ENCODE peak calls at places on chromosome 6, in ten cellular contexts. C, T, O, Q, J, D, P, Y, B and X are unnamed samples.

GRCh38 chr6:114277220-114277619 is 65.6 kb downstream of the HS3ST5 start:
- DNase-seq in T (no peak), O (no peak), Y (no peak), J (no peak), P (no peak), D (no peak), C (no peak), Q (no peak), B (no peak), X (no peak)

GRCh38 chr6:56909115-56909907 is 45.6 kb upstream of the BEND6 start:
- DNase-seq in T (peak; percentile 72), O (no peak), D (no peak), Y (no peak), C (no peak), J (no peak), P (no peak), B (no peak), Q (no peak), X (no peak)

GRCh38 chr6:14463110-14463509 is 345.5 kb downstream of the CD83 start:
- DNase-seq in Q (no peak), B (no peak), Y (no peak), P (no peak), D (no peak), J (no peak), C (no peak), O (no peak), T (no peak), X (no peak)

GRCh38 chr6:21281366-21281765 is 312.2 kb upstream of the SOX4 start:
- DNase-seq in Y (no peak), B (peak; percentile 58), J (no peak), O (no peak), D (no peak), Q (no peak), T (no peak), C (no peak), P (no peak), X (no peak)

GRCh38 chr6:62285612-62286469 is at the start of gene KHDRBS2:
- DNase-seq in Q (no peak), D (peak; percentile 39), B (peak; percentile 74), O (peak; percentile 11), P (peak; percentile 92), J (peak; percentile 66), C (peak; percentile 45), Y (peak; percentile 87), T (no peak), X (peak; percentile 28)

GRCh38 chr6:79697430-79697829 is 66.3 kb downstream of the SH3BGRL2 start:
- DNase-seq in P (no peak), C (no peak), O (no peak), D (no peak), J (no peak), B (no peak), Q (no peak), T (no peak), Y (no peak), X (no peak)

GRCh38 chr6:122569372-122569771 is 40.8 kb upstream of the PKIB start:
- DNase-seq in Q (no peak), Y (no peak), T (no peak), J (no peak), P (no peak), B (no peak), D (no peak), C (no peak), O (no peak), X (no peak)

GRCh38 chr6:64895945-64896344 is 811.1 kb downstream of the EYS start:
- DNase-seq in O (no peak), D (no peak), Q (no peak), T (no peak), B (no peak), J (no peak), C (no peak), P (no peak), Y (no peak), X (no peak)

DNA sequence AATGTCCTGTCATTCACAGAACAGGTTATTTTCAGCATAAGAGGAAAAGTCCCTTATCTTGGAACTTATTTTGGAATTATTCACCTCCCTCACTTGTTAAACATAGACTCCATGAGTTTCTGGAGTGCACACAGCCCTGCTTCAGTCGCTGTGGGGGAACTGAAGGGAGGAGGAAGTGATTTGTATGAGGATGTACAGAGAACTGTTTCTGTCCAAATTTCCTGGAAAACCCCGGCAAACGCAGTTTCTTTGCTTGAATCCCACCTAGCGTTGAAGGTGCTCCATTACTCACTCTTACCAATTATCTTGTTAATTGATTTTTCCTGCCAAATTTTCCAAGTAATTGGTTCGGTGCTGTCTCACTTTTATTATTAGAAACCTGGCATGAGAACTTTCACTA is 78.0 kb upstream of the AGPAT4 start:
- DNase-seq in B (no peak), Y (no peak), C (no peak), Q (no peak), O (no peak), T (no peak), J (no peak), D (no peak), P (no peak), X (no peak)
- TF ChIP-seq CTCF in B (no peak), Y (no peak), C (no peak), Q (no peak), O (no peak), T (no peak), J (no peak), D (no peak), P (no peak), X (no peak)

GRCh38 chr6:111711989-111712388 is 106.3 kb upstream of the TRAF3IP2 start:
- DNase-seq in Q (no peak), J (no peak), D (no peak), B (peak; percentile 42), C (no peak), O (no peak), Y (no peak), P (no peak), T (no peak), X (no peak)
- TF ChIP-seq CTCF in Q (no peak), J (no peak), D (no peak), B (no peak), C (no peak), O (no peak), Y (no peak), P (no peak), T (no peak), X (no peak)

DNA sequence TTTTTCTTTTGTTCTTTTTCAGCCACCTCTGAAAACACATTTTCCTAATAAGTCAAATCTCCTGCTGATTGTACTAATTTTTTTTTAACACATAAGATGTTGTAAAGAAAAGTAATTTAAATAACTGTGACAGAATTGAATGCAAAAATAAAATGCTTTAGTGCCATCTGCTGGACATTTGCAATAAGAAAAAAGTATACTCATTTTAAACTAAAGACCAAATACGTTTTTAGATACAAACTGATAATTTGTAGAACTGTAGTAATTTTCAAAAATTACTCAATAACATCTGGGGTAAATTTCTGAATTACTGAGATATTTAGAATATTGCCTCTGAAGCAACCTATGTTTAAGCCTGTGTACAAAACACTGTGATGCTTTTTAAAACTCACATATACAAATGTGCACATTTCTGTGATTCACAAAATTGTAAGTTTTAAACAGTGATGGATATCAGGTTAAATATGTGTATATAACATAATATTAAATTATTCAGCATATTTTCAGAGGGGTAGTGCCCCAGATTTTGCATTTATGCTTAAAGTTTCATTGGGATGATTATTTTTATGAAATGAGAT is 198.7 kb downstream of the RIMS1 start:
- DNase-seq in Q (peak; percentile 48), J (no peak), P (no peak), O (no peak), T (peak; percentile 26), C (no peak), D (no peak), B (no peak), Y (no peak), X (no peak)
- TF ChIP-seq CTCF in Q (peak; percentile 40), J (peak; percentile 46), P (no peak), O (peak; percentile 67), T (peak; percentile 35), C (peak; percentile 79), D (no peak), B (peak; percentile 31), Y (peak; percentile 25), X (no peak)

GRCh38 chr6:43796168-43796567 is 26.2 kb downstream of the VEGFA start:
- DNase-seq in D (no peak), B (no peak), Q (no peak), O (no peak), Y (no peak), P (no peak), J (no peak), C (no peak), T (no peak), X (no peak)

GRCh38 chr6:43799671-43800623 is 29.9 kb downstream of the VEGFA start:
- DNase-seq in T (no peak), Q (no peak), C (no peak), O (no peak), J (no peak), P (peak; percentile 44), Y (no peak), B (no peak), D (no peak), X (no peak)

GRCh38 chr6:43798688-43799444 is 28.9 kb downstream of the VEGFA start:
- DNase-seq in O (peak; percentile 84), D (peak; percentile 59), B (peak; percentile 76), T (peak; percentile 87), P (peak; percentile 91), C (peak; percentile 84), Y (peak; percentile 47), J (peak; percentile 92), Q (peak; percentile 77), X (no peak)

GRCh38 chr6:43797919-43798318 is 27.9 kb downstream of the VEGFA start:
- DNase-seq in J (no peak), T (no peak), Q (no peak), C (no peak), O (no peak), D (no peak), Y (no peak), B (no peak), P (no peak), X (no peak)

GRCh38 chr6:43796910-43797890 is 27.2 kb downstream of the VEGFA start:
- DNase-seq in O (no peak), B (no peak), C (no peak), D (no peak), J (no peak), P (no peak), Y (no peak), Q (no peak), T (no peak), X (no peak)
- TF ChIP-seq CTCF in O (no peak), B (no peak), C (peak; percentile 34), D (no peak), J (no peak), P (no peak), Y (no peak), Q (no peak), T (no peak), X (no peak)

GRCh38 chr6:19204445-19204844 is 632.7 kb upstream of the ID4 start:
- DNase-seq in T (no peak), J (no peak), O (no peak), Y (no peak), P (no peak), B (no peak), D (no peak), C (no peak), Q (peak; percentile 12), X (no peak)
- TF ChIP-seq CTCF in T (peak; percentile 11), J (no peak), O (no peak), Y (no peak), P (no peak), B (no peak), D (no peak), C (peak; percentile 13), Q (peak; percentile 14), X (no peak)